ENCODE peak calls at places on chromosomes 6 and 20, in seven cellular contexts. A, H, G, O, T, E and Z are unnamed samples.

GRCh38 chr6:53793318-53793975 is 1.4 kb upstream of the LRRC1 start:
- DNase-seq in G (peak), E (no peak), A (peak), T (peak), O (peak), H (peak), Z (peak)

GRCh38 chr6:33781105-33781975 is 7.6 kb downstream of the LEMD2 start:
- DNase-seq in A (peak), O (no peak), T (no peak), E (no peak), G (no peak), H (no peak), Z (peak)

GRCh38 chr20:41205313-41205712 is 68.0 kb downstream of the PLCG1 start:
- DNase-seq in O (no peak), A (no peak), G (no peak), E (no peak), T (no peak), H (no peak), Z (no peak)

GRCh38 chr6:29705389-29706231 is 17.6 kb upstream of the HLA-F start:
- DNase-seq in T (no peak), G (peak), H (no peak), A (peak), E (no peak), O (peak), Z (peak)

GRCh38 chr6:77466055-77467028 is 3.1 kb upstream of the HTR1B start:
- DNase-seq in E (no peak), O (peak), T (peak), A (peak), G (peak), H (peak), Z (peak)

GRCh38 chr6:138012682-138013081 is 94.5 kb downstream of the PERP start:
- DNase-seq in O (no peak), T (no peak), H (no peak), G (no peak), E (no peak), A (peak), Z (no peak)

GRCh38 chr20:36447101-36447500 is 94.2 kb upstream of the MYL9 start:
- DNase-seq in O (no peak), E (no peak), H (no peak), G (no peak), A (peak), T (no peak), Z (no peak)

GRCh38 chr6:159679091-159680077 is 13.7 kb downstream of the SOD2 start:
- DNase-seq in O (no peak), T (no peak), E (no peak), A (peak), H (no peak), G (peak), Z (peak)

GRCh38 chr6:90169328-90169886 is 127.2 kb downstream of the BACH2 start:
- DNase-seq in G (no peak), A (no peak), O (peak), H (no peak), E (no peak), T (no peak), Z (peak)

GRCh38 chr6:26312096-26312463 is 52.9 kb upstream of the BTN3A2 start:
- DNase-seq in O (no peak), E (no peak), A (no peak), H (no peak), T (no peak), G (no peak), Z (no peak)

GRCh38 chr6:158149641-158150040 is 18.4 kb downstream of the SERAC1 start:
- DNase-seq in G (peak), E (no peak), T (no peak), H (peak), O (no peak), A (peak), Z (peak)

GRCh38 chr6:17511084-17511483 is 89.0 kb upstream of the FAM8A1 start:
- DNase-seq in O (no peak), T (no peak), H (no peak), G (no peak), A (no peak), E (no peak), Z (no peak)

GRCh38 chr6:99867026-99867425 is 127.0 kb downstream of the MCHR2 start:
- DNase-seq in G (no peak), H (no peak), E (no peak), A (no peak), O (no peak), T (no peak), Z (no peak)

GRCh38 chr20:25340380-25340779 is 50.3 kb downstream of the ABHD12 start:
- DNase-seq in A (no peak), O (no peak), G (no peak), H (no peak), E (no peak), T (no peak), Z (no peak)

GRCh38 chr6:120137492-120137891 is 787.9 kb upstream of the MAN1A1 start:
- DNase-seq in O (no peak), A (no peak), G (no peak), T (no peak), E (no peak), H (no peak), Z (no peak)

GRCh38 chr6:1630771-1631217 is 21.1 kb downstream of the FOXC1 start:
- DNase-seq in T (no peak), G (no peak), A (no peak), H (no peak), O (no peak), E (no peak), Z (no peak)

GRCh38 chr20:59322813-59323469 is 22.5 kb downstream of the EDN3 start:
- DNase-seq in O (no peak), H (peak), E (no peak), G (no peak), T (no peak), A (no peak), Z (no peak)

GRCh38 chr20:59322101-59322500 is 21.7 kb downstream of the EDN3 start:
- DNase-seq in A (no peak), H (peak), E (no peak), O (no peak), T (no peak), G (no peak), Z (no peak)

GRCh38 chr20:59324441-59324840 is 24.0 kb downstream of the EDN3 start:
- DNase-seq in E (no peak), G (no peak), T (no peak), H (no peak), O (no peak), A (no peak), Z (no peak)

GRCh38 chr20:59328071-59328470 is 27.7 kb downstream of the EDN3 start:
- DNase-seq in T (no peak), O (no peak), A (no peak), G (no peak), E (no peak), H (no peak), Z (no peak)

DNA sequence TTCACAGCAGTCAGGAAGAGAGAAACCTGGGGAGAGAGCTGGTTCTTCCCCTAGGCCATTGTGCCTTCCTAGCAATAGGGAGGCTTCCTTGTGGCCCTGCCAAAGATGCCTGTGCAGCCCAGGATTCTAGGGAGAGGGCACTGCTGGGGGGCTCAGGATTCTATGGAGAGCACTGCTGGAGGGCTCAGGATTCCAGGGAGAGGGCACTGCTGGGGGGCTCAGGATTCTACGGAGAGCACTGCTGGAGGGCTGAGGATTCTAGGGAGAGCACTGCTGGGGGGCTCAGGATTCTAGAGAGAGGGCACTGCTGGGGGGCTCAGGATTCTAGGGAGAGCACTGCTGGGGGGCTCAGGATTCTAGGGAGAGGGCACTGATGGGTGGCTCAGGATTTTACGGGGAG is 25.8 kb downstream of the EDN3 start:
- DNase-seq in G (no peak), H (no peak), E (no peak), T (no peak), A (no peak), O (no peak), Z (no peak)
- TF ChIP-seq CTCF in G (no peak), H (no peak), E (no peak), T (no peak), A (no peak), O (no peak), Z (no peak)

GRCh38 chr6:85113934-85114582 is 335.8 kb upstream of the NT5E start:
- DNase-seq in H (no peak), A (peak), G (no peak), O (peak), T (no peak), E (no peak), Z (peak)

GRCh38 chr6:85114583-85114939 is 335.3 kb upstream of the NT5E start:
- DNase-seq in O (no peak), E (no peak), G (no peak), H (no peak), A (no peak), T (no peak), Z (no peak)

GRCh38 chr6:85116475-85116874 is 333.4 kb upstream of the NT5E start:
- DNase-seq in E (no peak), H (no peak), T (no peak), O (no peak), A (no peak), G (no peak), Z (no peak)

GRCh38 chr6:85115876-85116275 is 334.0 kb upstream of the NT5E start:
- DNase-seq in H (no peak), G (no peak), T (no peak), E (no peak), A (no peak), O (no peak), Z (no peak)

DNA sequence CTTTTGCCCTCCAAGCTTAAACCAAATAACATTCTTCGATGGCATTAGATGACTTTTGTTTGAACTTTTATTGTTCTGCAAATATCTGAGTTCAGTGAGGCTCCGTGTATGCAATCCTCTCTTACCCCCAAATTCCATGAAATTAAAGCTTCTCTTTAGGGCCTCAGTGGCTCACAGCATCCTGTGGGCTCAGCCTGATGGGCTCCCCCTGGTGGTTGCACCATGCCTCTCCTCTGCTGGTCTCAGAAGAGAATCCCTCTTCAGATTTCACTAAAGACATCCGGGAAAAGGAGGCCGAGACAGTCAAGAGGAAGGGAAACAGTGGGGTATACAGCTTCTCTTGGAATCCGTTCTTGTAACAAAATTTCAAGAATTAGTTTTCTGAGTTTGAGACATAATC is 331.6 kb upstream of the NT5E start:
- DNase-seq in A (no peak), T (no peak), E (no peak), H (peak), G (no peak), O (no peak), Z (no peak)
- TF ChIP-seq CTCF in A (no peak), T (peak), E (no peak), H (peak), G (peak), O (peak), Z (peak)

GRCh38 chr6:122779672-122780066 is at the start of gene FABP7:
- DNase-seq in O (peak), A (no peak), T (no peak), E (no peak), G (no peak), H (no peak), Z (no peak)

GRCh38 chr6:122783401-122783800 is 3.9 kb downstream of the FABP7 start:
- DNase-seq in O (no peak), A (no peak), T (no peak), E (no peak), H (no peak), G (no peak), Z (no peak)

GRCh38 chr6:122778961-122779671 is 400 bp upstream of the FABP7 start:
- DNase-seq in E (no peak), H (no peak), A (no peak), G (no peak), T (no peak), O (peak), Z (no peak)

GRCh38 chr6:122780114-122780513 is 598 bp downstream of the FABP7 start:
- DNase-seq in G (no peak), T (no peak), E (no peak), O (peak), H (no peak), A (no peak), Z (no peak)

DNA sequence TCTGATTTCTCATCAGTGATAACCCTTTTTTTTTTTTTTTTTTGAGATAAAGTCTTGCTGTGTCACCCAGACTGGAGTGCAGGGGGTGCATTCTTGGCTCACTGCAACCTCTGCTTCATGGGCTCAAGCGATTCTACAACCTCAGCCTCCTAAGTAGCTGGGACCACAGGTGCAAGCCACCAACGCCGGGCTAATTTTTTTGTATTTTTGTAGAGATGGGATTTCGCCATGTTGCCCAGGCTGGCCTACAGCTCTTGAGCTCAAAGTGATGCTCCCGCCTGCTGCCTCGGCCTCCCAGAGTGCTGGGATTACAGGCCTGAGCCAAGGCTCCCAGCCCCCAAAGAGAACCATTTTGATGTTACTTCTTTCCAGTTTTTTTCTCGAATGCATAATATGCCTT is 2.2 kb downstream of the FABP7 start:
- DNase-seq in E (no peak), T (no peak), A (no peak), G (no peak), H (no peak), O (no peak), Z (no peak)
- TF ChIP-seq CTCF in E (no peak), T (no peak), A (no peak), G (no peak), H (no peak), O (no peak), Z (no peak)

DNA sequence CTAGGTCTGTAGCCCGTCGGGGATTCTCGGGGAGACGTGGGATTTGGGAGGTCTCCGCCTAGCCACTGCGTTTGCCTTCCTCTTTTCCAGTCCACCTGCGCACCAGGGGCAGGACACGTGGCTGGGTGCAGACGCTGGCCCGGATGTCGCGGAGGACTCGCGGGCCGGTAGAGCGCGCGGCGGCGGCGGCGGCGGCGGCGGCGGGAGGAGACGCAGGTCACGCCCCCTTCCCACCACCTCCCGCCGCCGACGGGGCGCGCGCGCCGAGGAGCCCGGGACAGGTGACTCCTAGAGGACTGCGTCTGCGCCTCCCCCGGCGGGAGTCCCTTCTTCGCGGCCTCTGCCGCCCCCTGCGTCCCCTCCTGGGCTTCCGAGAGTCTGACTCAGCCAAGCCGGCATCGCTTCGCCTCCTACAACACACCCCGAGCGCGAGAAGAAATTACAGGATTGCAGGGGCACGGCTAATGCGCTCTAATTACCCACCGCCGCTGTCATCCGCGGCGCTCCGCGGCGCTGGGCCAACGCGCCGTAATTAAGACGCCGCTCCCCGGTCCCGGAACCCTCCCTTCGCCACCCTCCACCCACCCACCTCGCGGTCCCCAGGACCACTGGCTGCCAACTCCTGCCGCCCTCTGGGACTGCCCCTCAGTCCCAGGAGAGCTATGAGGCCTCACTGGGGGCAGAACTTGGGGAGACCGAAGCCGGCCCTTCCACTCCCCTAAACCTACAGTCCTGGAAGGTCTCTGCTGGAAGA is 124.5 kb downstream of the MRPL14 start:
- DNase-seq in H (peak), G (peak), T (peak), E (peak), O (peak), A (peak), Z (peak)
- TF ChIP-seq CTCF in H (no peak), G (peak), T (peak), E (no peak), O (peak), A (peak), Z (peak)

GRCh38 chr6:88895911-88896310 is 67.5 kb downstream of the RNGTT start:
- DNase-seq in E (no peak), H (no peak), G (no peak), O (no peak), A (no peak), T (no peak), Z (no peak)

DNA sequence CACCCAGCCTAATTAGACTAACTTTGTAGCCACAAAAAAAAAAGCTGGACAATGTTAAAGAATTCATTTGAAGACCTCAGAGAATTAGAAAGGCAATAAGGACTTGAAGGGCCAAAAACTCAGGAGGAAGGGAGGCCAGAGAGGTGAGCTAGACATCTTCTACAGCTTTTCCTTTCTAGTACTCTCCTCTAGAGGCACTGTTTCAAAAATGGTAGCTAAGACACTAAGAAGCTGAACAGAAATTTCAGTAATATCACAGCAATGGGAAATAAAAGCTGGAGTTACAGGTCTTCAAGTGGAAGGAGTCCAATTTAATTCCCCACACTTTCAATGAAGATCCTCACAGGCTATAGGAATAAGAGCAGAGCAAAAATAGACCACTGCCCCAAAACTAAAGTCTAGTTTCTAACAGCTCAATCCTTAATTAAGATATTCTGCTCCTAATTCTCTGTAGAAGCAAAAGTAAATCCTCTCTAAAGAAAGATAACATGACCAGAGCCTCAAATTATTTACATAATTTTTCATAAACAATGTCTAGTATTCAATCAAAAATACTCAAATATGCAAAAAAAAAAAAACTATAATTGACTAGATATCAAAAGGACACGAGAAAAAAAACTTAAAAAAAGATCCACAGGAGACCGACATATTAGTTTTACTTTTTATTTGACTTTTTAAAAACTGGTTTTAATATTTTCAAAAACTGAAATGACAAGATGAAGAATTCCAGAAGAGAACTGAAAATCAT is 63.7 kb downstream of the RNGTT start:
- DNase-seq in O (no peak), G (no peak), A (peak), T (no peak), H (no peak), E (no peak), Z (no peak)
- TF ChIP-seq CTCF in O (peak), G (peak), A (peak), T (peak), H (peak), E (no peak), Z (peak)

GRCh38 chr6:167397712-167398111 is 72.8 kb downstream of the TTLL2 start:
- DNase-seq in T (no peak), G (no peak), O (no peak), E (no peak), A (no peak), H (no peak), Z (no peak)
- TF ChIP-seq CTCF in T (no peak), G (no peak), O (no peak), E (no peak), A (no peak), H (no peak), Z (no peak)